ENCODE peak calls at places on chromosomes 4 and X, in ten cellular contexts. T is activated naive CD4-positive, alpha-beta T cell treated with Interleukin-2 at 50 U/mL for 16 hours; P is AG20443; X is activated CD4-positive, alpha-beta T cell treated with anti-CD3 and anti-CD28 coated beads, Interleukin-2, amount 10 ng/mL, durations not matched to agents 7 days and 5 days; O is heart left ventricle; Z is hepatocyte; N is amniotic epithelial cell; U is sigmoid colon; R is lung; I is pulmonary artery endothelial cell. J is an unnamed sample.

GRCh38 chr4:1087371-1087770 is 26.0 kb downstream of the RNF212 start:
- DNase-seq in T (no peak), P (no peak), X (no peak), O (no peak), Z (no peak), N (no peak), U (no peak), R (no peak), I (no peak), J (no peak)

GRCh38 chr4:15682790-15683495 is 1.3 kb downstream of the FAM200B start:
- DNase-seq in T (no peak), P (no peak), X (no peak), O (no peak), Z (no peak), N (peak), U (no peak), R (no peak), I (no peak), J (no peak)

GRCh38 chr4:102430511-102430910 is 70.6 kb upstream of the NFKB1 start:
- DNase-seq in T (no peak), P (no peak), X (no peak), O (no peak), Z (no peak), N (peak), U (no peak), R (no peak), I (no peak), J (peak)

GRCh38 chrX:108701633-108702032 is 34.7 kb downstream of the IRS4 start:
- DNase-seq in T (no peak), P (no peak), X (no peak), O (no peak), Z (no peak), N (no peak), U (no peak), R (no peak), I (no peak), J (no peak)

GRCh38 chr4:126526335-126526734 is 1106.4 kb upstream of the INTU start:
- DNase-seq in T (no peak), P (no peak), X (no peak), O (no peak), Z (no peak), N (no peak), U (no peak), R (no peak), I (no peak), J (no peak)

GRCh38 chr4:80101768-80102116 is 28.7 kb upstream of the ANTXR2 start:
- DNase-seq in T (no peak), P (no peak), X (no peak), O (no peak), Z (no peak), N (no peak), U (no peak), R (no peak), I (no peak), J (no peak)

GRCh38 chr4:78784255-78784654 is 8.1 kb downstream of the BMP2K start:
- DNase-seq in T (no peak), P (peak), X (no peak), O (no peak), Z (no peak), N (peak), U (no peak), R (no peak), I (no peak), J (peak)

GRCh38 chr4:62816566-62816965 is 1592.7 kb downstream of the TECRL start:
- DNase-seq in T (no peak), P (no peak), X (no peak), O (no peak), Z (no peak), N (no peak), U (no peak), R (no peak), I (no peak), J (no peak)

GRCh38 chr4:15234101-15234500 is 193.7 kb upstream of the C1QTNF7 start:
- DNase-seq in T (no peak), P (peak), X (no peak), O (no peak), Z (no peak), N (peak), U (no peak), R (no peak), I (no peak), J (peak)

GRCh38 chr4:94880976-94881375 is 123.2 kb downstream of the BMPR1B start:
- DNase-seq in T (no peak), P (no peak), X (no peak), O (no peak), Z (no peak), N (peak), U (no peak), R (no peak), I (no peak), J (no peak)

GRCh38 chr4:133493241-133493640 is 344.1 kb downstream of the PCDH10 start:
- DNase-seq in T (no peak), P (no peak), X (no peak), O (no peak), Z (no peak), N (no peak), U (no peak), R (no peak), I (no peak), J (no peak)

GRCh38 chr4:13294961-13295605 is 189.1 kb downstream of the RAB28 start:
- DNase-seq in T (no peak), P (no peak), X (no peak), O (no peak), Z (peak), N (peak), U (no peak), R (no peak), I (no peak), J (no peak)

GRCh38 chr4:23171971-23172370 is 479.2 kb downstream of the GBA3 start:
- DNase-seq in T (no peak), P (peak), X (no peak), O (no peak), Z (no peak), N (no peak), U (no peak), R (no peak), I (no peak), J (no peak)

GRCh38 chr4:54224960-54225670 is 4.0 kb upstream of the PDGFRA start:
- DNase-seq in T (no peak), P (no peak), X (no peak), O (no peak), Z (no peak), N (no peak), U (no peak), R (no peak), I (no peak), J (no peak)

GRCh38 chr4:71635094-71635493 is 148.8 kb downstream of the GC start:
- DNase-seq in T (no peak), P (no peak), X (no peak), O (no peak), Z (no peak), N (peak), U (no peak), R (no peak), I (no peak), J (no peak)

GRCh38 chrX:43939187-43939926 is 33.8 kb downstream of the NDP start:
- DNase-seq in T (no peak), P (no peak), X (no peak), O (no peak), Z (no peak), N (peak), U (no peak), R (no peak), I (no peak), J (no peak)

GRCh38 chrX:153644356-153645125 is 2.5 kb upstream of the DUSP9 start:
- DNase-seq in T (no peak), P (no peak), X (no peak), O (no peak), Z (no peak), N (no peak), U (peak), R (no peak), I (no peak), J (peak)

GRCh38 chrX:4358577-4358976 is 645.1 kb upstream of the PRKX start:
- DNase-seq in T (no peak), P (no peak), X (no peak), O (no peak), Z (no peak), N (no peak), U (no peak), R (no peak), I (no peak), J (no peak)

GRCh38 chrX:1380672-1381233 is 11.2 kb downstream of the SLC25A6 start:
- DNase-seq in T (no peak), P (peak), X (no peak), O (no peak), Z (no peak), N (no peak), U (peak), R (no peak), I (no peak), J (no peak)

GRCh38 chrX:125953769-125954168 is 212.3 kb downstream of the DCAF12L2 start:
- DNase-seq in T (no peak), P (no peak), X (no peak), O (no peak), Z (no peak), N (no peak), U (no peak), R (no peak), I (no peak), J (no peak)

GRCh38 chr4:141329174-141329569 is 108.5 kb downstream of the ZNF330 start:
- DNase-seq in T (no peak), P (peak), X (no peak), O (no peak), Z (no peak), N (peak), U (no peak), R (no peak), I (no peak), J (no peak)

GRCh38 chr4:79132826-79133225 is 193.0 kb downstream of the NAA11 start:
- DNase-seq in T (no peak), P (no peak), X (no peak), O (no peak), Z (no peak), N (no peak), U (no peak), R (no peak), I (no peak), J (no peak)

GRCh38 chr4:76639292-76639691 is 204.3 kb downstream of the SHROOM3 start:
- DNase-seq in T (no peak), P (no peak), X (no peak), O (no peak), Z (no peak), N (no peak), U (no peak), R (no peak), I (no peak), J (no peak)

GRCh38 chr4:122152699-122153328 is 683 bp downstream of the BLTP1 start:
- DNase-seq in T (peak), P (peak), X (peak), O (peak), Z (peak), N (peak), U (peak), R (no peak), I (no peak), J (no peak)

GRCh38 chrX:20265726-20266681 is 705 bp downstream of the RPS6KA3 start:
- DNase-seq in T (peak), P (peak), X (peak), O (peak), Z (peak), N (no peak), U (peak), R (peak), I (no peak), J (peak)

GRCh38 chrX:13659057-13659456 is 6.1 kb downstream of the TCEANC start:
- DNase-seq in T (no peak), P (no peak), X (no peak), O (no peak), Z (no peak), N (peak), U (no peak), R (no peak), I (no peak), J (no peak)

GRCh38 chrX:130060122-130061069 is 49.9 kb downstream of the ELF4 start:
- DNase-seq in T (peak), P (peak), X (peak), O (peak), Z (peak), N (peak), U (peak), R (peak), I (no peak), J (peak)

GRCh38 chr4:149735796-149736195 is 79.8 kb downstream of the IQCM start:
- DNase-seq in T (no peak), P (no peak), X (no peak), O (no peak), Z (no peak), N (peak), U (no peak), R (no peak), I (no peak), J (no peak)

GRCh38 chr4:82500830-82501229 is 61.0 kb downstream of the TMEM150C start:
- DNase-seq in T (no peak), P (no peak), X (no peak), O (no peak), Z (no peak), N (no peak), U (no peak), R (no peak), I (no peak), J (no peak)